ENCODE peak calls at places on chromosomes 7 and 10, in seven cellular contexts. P, O, Q, A, K, F and R are unnamed samples. For H3K4me1, the result is how much of the 10 kb centered on the place peaks cover.

GRCh38 chr7:13279854-13280435 is 592.5 kb downstream of the ARL4A start:
- DNase-seq in P (no peak), Q (peak), O (no peak), F (no peak), K (no peak), A (no peak), R (no peak)

GRCh38 chr7:92609921-92610518 is 19.8 kb upstream of the FAM133B start:
- DNase-seq in A (no peak), K (no peak), F (no peak), O (no peak), Q (peak), P (no peak), R (no peak)

GRCh38 chr7:122949186-122949585 is 46.3 kb downstream of the TAS2R16 start:
- DNase-seq in K (no peak), Q (no peak), O (no peak), P (no peak), F (no peak), A (no peak), R (no peak)

GRCh38 chr7:88347098-88347497 is 40.4 kb upstream of the STEAP4 start:
- DNase-seq in K (no peak), A (no peak), O (no peak), F (no peak), P (no peak), Q (no peak), R (no peak)

GRCh38 chr10:95693331-95693667 is 428 bp downstream of the TCTN3 start:
- DNase-seq in Q (no peak), O (no peak), P (no peak), F (no peak), A (no peak), K (no peak), R (peak)

GRCh38 chr7:24821045-24821853 is 64.0 kb upstream of the GSDME start:
- DNase-seq in F (peak), P (no peak), Q (peak), O (no peak), K (peak), A (no peak), R (peak)

GRCh38 chr7:12360948-12361347 is 42.7 kb downstream of the VWDE start:
- DNase-seq in P (no peak), A (no peak), F (no peak), K (no peak), O (no peak), Q (peak), R (peak)

GRCh38 chr10:70958396-70958795 is 70.0 kb upstream of the PCBD1 start:
- DNase-seq in F (no peak), Q (no peak), A (no peak), K (no peak), O (no peak), P (no peak), R (no peak)

GRCh38 chr7:35799846-35800717 is 775 bp upstream of the SEPTIN7 start:
- DNase-seq in Q (peak), K (peak), F (peak), P (peak), O (peak), A (peak), R (no peak)

GRCh38 chr7:70698219-70698832 is 433.6 kb upstream of the GALNT17 start:
- DNase-seq in A (no peak), Q (peak), P (no peak), K (peak), O (no peak), F (peak), R (no peak)

GRCh38 chr10:13758761-13759160 is 172.0 kb downstream of the PRPF18 start:
- DNase-seq in F (no peak), O (no peak), A (no peak), K (no peak), P (no peak), Q (no peak), R (no peak)

GRCh38 chr7:157541295-157541608 is 204.4 kb downstream of the DNAJB6 start:
- DNase-seq in O (peak), K (no peak), F (no peak), Q (no peak), A (no peak), P (no peak), R (no peak)

GRCh38 chr10:5043716-5044115 is 40.1 kb upstream of the AKR1C2 start:
- DNase-seq in Q (no peak), O (no peak), P (no peak), K (no peak), A (no peak), F (no peak), R (no peak)

GRCh38 chr10:522350-522749 is 167.1 kb downstream of the DIP2C start:
- DNase-seq in P (no peak), O (peak), F (no peak), Q (no peak), K (no peak), A (no peak), R (no peak)

GRCh38 chr7:19400771-19401254 is 255.6 kb upstream of the FERD3L start:
- DNase-seq in O (no peak), A (no peak), K (no peak), F (no peak), Q (no peak), P (no peak), R (no peak)

GRCh38 chr7:74365320-74366022 is 76.3 kb downstream of the CLIP2 start:
- DNase-seq in F (peak), Q (peak), O (peak), P (peak), A (peak), K (peak), R (peak)

GRCh38 chr7:1721047-1721687 is 51.1 kb downstream of the ELFN1 start:
- DNase-seq in K (no peak), F (no peak), Q (no peak), A (no peak), O (no peak), P (no peak), R (peak)

GRCh38 chr10:52400564-52400963 is 86.5 kb downstream of the DKK1 start:
- DNase-seq in F (no peak), P (no peak), Q (peak), K (no peak), A (no peak), O (no peak), R (no peak)

GRCh38 chr10:78973901-78974408 is 94.8 kb upstream of the ZMIZ1 start:
- DNase-seq in A (peak), K (peak), F (peak), O (no peak), Q (peak), P (peak), R (no peak)

GRCh38 chr7:97012293-97013005 is 7.1 kb downstream of the DLX6 start:
- DNase-seq in Q (no peak), P (peak), A (peak), O (no peak), K (no peak), F (no peak), R (no peak)

GRCh38 chr7:108486291-108486966 is 30.2 kb upstream of the NRCAM start:
- DNase-seq in P (no peak), O (no peak), Q (no peak), K (no peak), A (no peak), F (no peak), R (no peak)

GRCh38 chr7:139648941-139649425 is 125.5 kb downstream of the CLEC2L start:
- DNase-seq in F (no peak), A (no peak), O (no peak), P (no peak), Q (no peak), K (no peak), R (no peak)

GRCh38 chr10:98312816-98313215 is 44.8 kb upstream of the LOXL4 start:
- DNase-seq in F (no peak), A (no peak), Q (no peak), O (no peak), P (no peak), K (no peak), R (no peak)

GRCh38 chr10:14653271-14654161 is 121.2 kb downstream of the FAM107B start:
- DNase-seq in P (peak), K (peak), Q (peak), F (no peak), O (no peak), A (peak), R (peak)

GRCh38 chr7:69893915-69894314 is 295.6 kb downstream of the AUTS2 start:
- DNase-seq in K (no peak), Q (no peak), P (no peak), F (peak), A (no peak), O (no peak), R (no peak)

GRCh38 chr10:97013568-97013967 is 172.2 kb downstream of the SLIT1 start:
- DNase-seq in F (no peak), A (peak), Q (no peak), O (no peak), K (no peak), P (no peak), R (no peak)

GRCh38 chr10:37495415-37495814 is 362.0 kb downstream of the ZNF248 start:
- DNase-seq in F (no peak), A (no peak), P (no peak), O (no peak), Q (peak), K (no peak), R (peak)

GRCh38 chr10:77715081-77715480 is 77.5 kb upstream of the KCNMA1 start:
- DNase-seq in Q (peak), K (peak), F (no peak), O (no peak), A (no peak), P (peak), R (no peak)

GRCh38 chr7:24982917-24983316 is 2.9 kb upstream of the OSBPL3 start:
- DNase-seq in F (no peak), O (no peak), K (no peak), Q (peak), P (peak), A (no peak), R (no peak)

GRCh38 chr7:106488465-106488864 is 172.5 kb downstream of the CCDC71L start:
- DNase-seq in P (no peak), A (no peak), O (no peak), F (no peak), K (no peak), Q (no peak), R (no peak)

GRCh38 chr7:3028071-3028766 is 15.4 kb downstream of the CARD11 start:
- DNase-seq in A (no peak), F (no peak), O (peak), K (peak), P (peak), Q (peak), R (peak)

GRCh38 chr10:6794441-6794840 is 214.4 kb upstream of the PRKCQ start:
- DNase-seq in Q (no peak), P (no peak), F (no peak), O (no peak), K (no peak), A (no peak), R (peak)

GRCh38 chr7:151416921-151417320 is 7.1 kb upstream of the WDR86 start:
- DNase-seq in K (no peak), O (no peak), A (no peak), P (no peak), Q (no peak), F (peak), R (no peak)

GRCh38 chr7:22354462-22354861 is 2.5 kb downstream of the RAPGEF5 start:
- DNase-seq in Q (no peak), K (no peak), P (no peak), F (no peak), A (no peak), O (no peak), R (no peak)

GRCh38 chr7:22356010-22356854 is 722 bp downstream of the RAPGEF5 start:
- DNase-seq in A (peak), O (no peak), P (peak), K (no peak), F (peak), Q (peak), R (no peak)

GRCh38 chr7:22357311-22358175 is 589 bp upstream of the RAPGEF5 start:
- DNase-seq in F (peak), P (peak), Q (peak), A (no peak), K (peak), O (no peak), R (peak)

GRCh38 chr7:22356855-22357310 is at the start of gene RAPGEF5:
- DNase-seq in Q (peak), K (peak), O (no peak), A (peak), F (peak), P (peak), R (no peak)

DNA sequence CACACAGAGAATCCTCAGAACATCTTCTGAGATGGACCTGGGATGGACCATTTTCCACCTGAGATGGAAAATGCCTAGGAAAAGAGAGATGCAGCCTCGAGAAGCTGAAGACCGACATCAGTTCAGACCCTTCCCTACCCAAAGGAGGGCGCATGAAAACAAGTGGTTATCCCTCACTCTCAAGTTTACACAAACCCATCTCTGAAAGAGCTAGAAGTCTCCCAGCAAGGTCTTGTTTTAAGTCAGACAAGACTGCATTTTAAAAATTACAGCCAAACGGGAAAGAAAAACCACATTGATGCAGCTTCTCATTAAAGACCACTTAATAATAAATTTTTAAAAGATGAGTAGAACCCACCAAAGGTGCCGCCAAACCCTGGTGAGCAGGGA is 1.3 kb downstream of the RAPGEF5 start:
- DNase-seq in A (no peak), F (no peak), O (no peak), P (no peak), Q (no peak), K (no peak), R (no peak)
- H3K27ac ChIP-seq in A (no peak), F (no peak), O (no peak), P (no peak), Q (no peak), K (no peak), R (peak)

DNA sequence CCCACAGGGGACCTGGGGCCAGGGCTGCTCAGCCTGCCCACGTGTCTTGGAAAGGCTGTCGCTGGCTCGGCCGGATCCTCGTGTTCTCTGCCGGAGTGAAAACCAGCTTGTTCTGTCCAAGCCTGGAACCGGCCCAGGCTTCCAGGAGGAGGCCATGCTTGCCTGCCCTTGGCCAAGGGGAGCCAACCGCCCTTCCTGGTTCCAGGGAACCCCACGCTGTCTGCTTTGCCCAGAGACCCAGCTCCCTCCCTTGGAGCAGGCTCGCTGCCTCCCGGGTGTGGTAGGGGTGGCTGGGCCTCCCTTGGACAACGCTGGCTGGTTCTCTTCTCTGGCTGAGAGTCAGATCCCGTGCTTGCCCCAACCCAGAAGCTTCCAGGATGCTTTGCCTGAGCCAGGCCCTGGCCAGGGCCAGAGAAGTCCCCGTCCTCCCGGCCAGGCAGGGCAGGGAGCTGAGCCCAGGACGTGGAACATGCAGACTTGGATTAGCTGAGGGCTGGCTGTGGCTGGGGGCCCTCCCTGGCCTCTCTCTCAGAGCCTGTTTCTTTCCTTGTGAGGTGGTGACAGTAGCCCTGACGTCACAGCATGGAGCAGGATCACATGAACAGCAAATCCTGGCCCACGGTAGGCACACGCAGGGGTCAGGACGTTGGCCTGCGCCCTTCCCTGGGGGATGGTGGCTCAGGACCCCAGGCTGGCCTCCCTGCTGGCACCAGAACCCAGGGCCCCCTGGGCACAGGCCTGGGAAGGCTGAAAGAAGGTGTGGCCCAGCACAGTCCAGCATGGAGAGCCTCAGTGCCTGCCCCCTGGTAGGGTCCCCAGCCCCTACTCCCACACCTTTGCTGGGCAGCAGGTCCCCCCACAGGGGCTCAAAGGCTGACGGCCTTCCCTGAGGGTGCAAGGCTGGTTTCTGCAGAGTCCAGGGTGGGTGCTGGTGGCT is 67.5 kb downstream of the PWWP2B start:
- DNase-seq in K (no peak), P (peak), A (no peak), F (peak), Q (no peak), O (peak), R (no peak)
- H3K4me1 ChIP-seq in K (under half), P (under half), A (under half), F (half or more), Q (under half), O (half or more), R (under half)

DNA sequence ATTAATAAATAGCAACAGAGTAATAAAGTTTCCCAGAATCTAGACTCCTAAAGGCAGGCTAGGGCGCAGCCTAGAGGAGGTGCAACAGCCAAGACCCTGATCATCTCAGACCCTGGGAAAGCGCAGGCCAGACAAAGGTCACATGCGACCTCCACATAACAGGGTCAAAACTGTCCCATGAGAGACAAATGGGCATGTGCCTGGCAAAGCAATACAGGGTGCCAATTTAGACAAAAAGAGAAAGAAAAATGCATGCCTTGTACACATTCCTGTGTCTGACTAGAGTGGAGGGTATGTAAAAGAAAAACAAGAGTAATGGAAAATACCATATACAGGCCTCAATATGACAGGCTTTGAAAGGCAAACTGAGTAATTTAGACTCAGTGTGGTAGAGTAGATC is 22.2 kb downstream of the MPP7 start:
- DNase-seq in P (no peak), F (no peak), A (no peak), Q (no peak), O (peak), K (no peak), R (no peak)
- TF ChIP-seq CTCF in P (no peak), F (no peak), A (no peak), Q (no peak), O (no peak), K (no peak), R (no peak)

GRCh38 chr7:101984141-101984879 is 166.9 kb downstream of the CUX1 start:
- DNase-seq in Q (peak), P (no peak), O (no peak), K (peak), A (no peak), F (no peak), R (no peak)
- H3K27ac ChIP-seq in Q (peak), P (no peak), O (no peak), K (no peak), A (no peak), F (no peak), R (no peak)

DNA sequence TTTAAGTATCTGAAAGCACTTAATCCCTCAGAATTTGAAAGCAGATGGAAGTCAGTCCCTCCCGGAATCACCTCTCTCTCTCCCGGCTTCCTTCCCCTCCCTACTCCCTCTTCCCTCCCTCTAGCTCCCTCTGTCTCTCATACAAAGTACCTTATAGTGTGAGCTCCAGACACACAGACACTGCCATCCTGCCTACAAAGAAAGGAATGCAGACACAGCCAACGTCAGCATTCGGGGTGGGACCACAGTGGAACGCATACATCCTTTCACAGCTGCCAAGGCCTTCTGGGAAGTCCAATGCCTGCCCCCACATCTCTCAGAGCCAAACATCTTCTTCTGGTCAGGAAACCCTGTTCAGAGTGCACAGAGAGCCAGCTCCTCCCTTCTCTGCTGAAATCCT is 9.3 kb downstream of the NOD1 start:
- DNase-seq in A (peak), K (peak), O (peak), Q (no peak), P (peak), F (peak), R (peak)
- H3K4me1 ChIP-seq in A (under half), K (half or more), O (half or more), Q (under half), P (under half), F (half or more), R (under half)

DNA sequence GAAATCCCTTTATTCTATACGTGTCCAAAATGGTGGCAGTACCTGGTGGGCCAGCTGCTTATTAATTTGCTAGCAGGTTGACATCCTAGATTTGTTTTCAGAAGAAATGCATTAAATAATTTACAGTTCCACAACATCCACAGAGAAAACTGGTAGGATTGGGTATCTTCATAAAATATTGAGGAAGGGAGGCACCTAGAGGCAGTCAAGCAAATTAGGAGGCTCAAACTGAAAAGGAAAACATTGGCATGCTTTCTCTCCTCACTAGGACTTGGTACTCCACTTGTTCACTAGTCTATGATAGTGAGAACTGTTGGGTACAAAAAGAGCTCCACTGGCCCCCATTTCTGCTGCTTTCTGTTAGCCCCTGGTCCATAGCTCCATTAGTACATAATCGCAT is 18.3 kb upstream of the LRGUK start:
- DNase-seq in F (no peak), O (no peak), K (no peak), A (no peak), Q (no peak), P (no peak), R (no peak)
- TF ChIP-seq CTCF in F (no peak), O (no peak), K (peak), A (no peak), Q (no peak), P (no peak), R (peak)

DNA sequence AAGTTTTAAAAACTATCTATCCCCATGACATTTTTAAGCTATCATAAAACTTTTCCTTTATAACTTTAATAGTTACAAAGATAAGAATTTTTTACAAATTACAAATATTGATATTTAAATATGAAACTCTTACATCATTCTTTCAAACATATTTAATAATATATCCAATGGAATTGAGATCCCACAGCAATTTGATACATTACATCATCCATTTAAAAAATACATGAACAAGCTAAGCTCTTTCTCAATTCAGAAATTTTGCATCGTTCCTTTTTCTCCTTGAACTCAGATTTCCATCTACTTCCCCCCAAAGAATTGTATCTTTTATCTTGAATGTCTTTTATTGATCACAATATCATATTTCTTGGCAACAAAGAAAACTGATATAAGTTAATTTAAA is 118.4 kb upstream of the GLCCI1 start:
- DNase-seq in F (no peak), A (no peak), K (no peak), O (no peak), Q (no peak), P (no peak), R (no peak)
- H3K27ac ChIP-seq in F (no peak), A (no peak), K (no peak), O (no peak), Q (no peak), P (no peak), R (no peak)